ENCODE peak calls at places on chromosome 4, in seven cellular contexts. M is transverse colon, G is heart right ventricle, H is lung, J is A549, B is left ventricle myocardium inferior, A is upper lobe of right lung. R is an unnamed sample. For H3K9me3 and H3K4me1, the result is how much of the 10 kb centered on the place peaks cover.

GRCh38 chr4:184937745-184938144 is 80.5 kb upstream of the HELT start:
- DNase-seq in J (no peak), G (no peak), B (no peak), H (no peak), A (no peak), M (peak), R (no peak)

GRCh38 chr4:138181288-138181687 is 60.9 kb downstream of the SLC7A11 start:
- DNase-seq in J (no peak), H (no peak), B (peak), A (no peak), G (no peak), M (no peak), R (no peak)

GRCh38 chr4:130568746-130569145 is 1472.8 kb downstream of the C4orf33 start:
- DNase-seq in J (no peak), G (no peak), H (no peak), A (no peak), B (no peak), M (no peak), R (no peak)

GRCh38 chr4:80099671-80100070 is 26.6 kb upstream of the ANTXR2 start:
- DNase-seq in A (no peak), J (no peak), G (no peak), M (no peak), B (no peak), H (no peak), R (no peak)

GRCh38 chr4:121353213-121353612 is 27.6 kb downstream of the QRFPR start:
- DNase-seq in M (no peak), H (no peak), G (no peak), A (no peak), B (no peak), J (no peak), R (no peak)

GRCh38 chr4:65381648-65382047 is 288.6 kb downstream of the EPHA5 start:
- DNase-seq in G (no peak), J (no peak), H (no peak), A (no peak), B (no peak), M (no peak), R (no peak)

GRCh38 chr4:100907465-100908454 is 389.9 kb upstream of the EMCN start:
- DNase-seq in B (no peak), M (no peak), J (peak), A (no peak), H (no peak), G (no peak), R (no peak)

GRCh38 chr4:5711479-5712184 is 631 bp downstream of the EVC start:
- DNase-seq in J (peak), G (no peak), H (no peak), A (peak), M (no peak), B (peak), R (peak)

GRCh38 chr4:18322111-18322510 is 300.6 kb upstream of the LCORL start:
- DNase-seq in H (no peak), A (no peak), M (no peak), G (no peak), J (no peak), B (no peak), R (no peak)

GRCh38 chr4:66741081-66741480 is 804.2 kb downstream of the CENPC start:
- DNase-seq in A (no peak), G (no peak), M (no peak), B (no peak), J (no peak), H (no peak), R (no peak)

GRCh38 chr4:136873555-136873954 is 658.7 kb downstream of the PCDH18 start:
- DNase-seq in G (no peak), M (no peak), H (no peak), B (no peak), J (no peak), A (no peak), R (no peak)

GRCh38 chr4:26085581-26085980 is 171.6 kb downstream of the SMIM20 start:
- DNase-seq in G (no peak), A (no peak), H (no peak), M (no peak), J (no peak), B (no peak), R (no peak)

GRCh38 chr4:110503588-110504435 is 27.9 kb downstream of the ENPEP start:
- DNase-seq in J (no peak), G (no peak), B (peak), M (no peak), H (no peak), A (no peak), R (peak)

GRCh38 chr4:31343058-31343457 is 622.9 kb downstream of the PCDH7 start:
- DNase-seq in M (no peak), G (no peak), J (no peak), B (no peak), A (no peak), H (no peak), R (no peak)

GRCh38 chr4:112853662-112854256 is 195.7 kb upstream of the ANK2 start:
- DNase-seq in M (no peak), A (no peak), G (no peak), J (no peak), H (no peak), B (no peak), R (no peak)

GRCh38 chr4:174578366-174578765 is 56.1 kb upstream of the HPGD start:
- DNase-seq in J (no peak), H (no peak), M (no peak), B (no peak), A (no peak), G (no peak), R (no peak)

GRCh38 chr4:8468746-8469535 is 28.4 kb downstream of the TRMT44 start:
- DNase-seq in J (peak), M (peak), A (peak), H (peak), B (peak), G (peak), R (peak)

GRCh38 chr4:21474195-21474594 is 474.4 kb downstream of the KCNIP4 start:
- DNase-seq in G (no peak), H (no peak), B (no peak), J (no peak), A (no peak), M (no peak), R (no peak)

GRCh38 chr4:21467551-21467950 is 481.0 kb downstream of the KCNIP4 start:
- DNase-seq in M (no peak), B (no peak), A (no peak), H (no peak), G (no peak), J (no peak), R (no peak)

GRCh38 chr4:21470531-21470930 is 478.0 kb downstream of the KCNIP4 start:
- DNase-seq in B (no peak), H (no peak), M (no peak), A (no peak), G (peak), J (no peak), R (no peak)

GRCh38 chr4:21469438-21470032 is 479.0 kb downstream of the KCNIP4 start:
- DNase-seq in H (no peak), G (no peak), B (no peak), M (no peak), J (no peak), A (no peak), R (no peak)
- TF ChIP-seq CTCF in H (no peak), G (peak), B (peak), M (peak), J (no peak), A (peak), R (peak)

DNA sequence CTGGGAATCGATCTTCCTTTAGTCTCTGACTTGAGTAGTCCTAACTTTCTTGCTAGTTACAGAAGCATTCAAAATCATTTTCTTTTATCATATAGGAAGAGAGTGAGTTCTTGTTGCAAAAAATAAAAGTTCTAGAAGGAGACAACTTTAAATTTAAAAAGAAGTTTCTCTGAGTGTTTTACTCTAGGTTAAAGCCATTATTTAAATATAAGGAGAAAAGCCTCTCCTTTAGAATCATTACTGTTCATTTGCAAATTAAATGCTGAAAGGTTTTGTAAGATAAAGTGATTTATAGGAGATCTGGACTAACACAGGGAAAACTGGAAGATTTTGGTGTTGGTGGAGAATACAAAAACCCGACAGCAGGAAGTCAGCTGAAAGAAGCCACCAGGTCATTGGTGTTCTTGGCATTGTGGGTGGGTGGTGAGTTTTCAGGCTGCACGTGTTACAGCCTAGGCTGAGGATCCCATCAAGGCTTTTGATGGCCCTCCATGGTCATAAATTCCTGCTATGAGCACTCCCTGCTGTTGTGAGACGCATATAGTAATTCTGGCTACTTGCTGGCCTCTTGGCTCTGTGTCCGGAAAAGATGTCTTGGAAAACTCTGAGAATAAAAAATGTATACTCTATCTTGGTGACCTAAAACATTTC is 81.6 kb downstream of the GPAT3 start:
- DNase-seq in B (no peak), J (no peak), A (no peak), H (no peak), G (no peak), M (no peak), R (no peak)
- H3K9me3 ChIP-seq in B (under half), J (under half), A (under half), H (under half), G (under half), M (under half), R (under half)

GRCh38 chr4:88021824-88022223 is 14.4 kb downstream of the PKD2 start:
- DNase-seq in M (no peak), B (no peak), J (no peak), A (no peak), G (no peak), H (no peak), R (no peak)

GRCh38 chr4:88018471-88018870 is 11.0 kb downstream of the PKD2 start:
- DNase-seq in A (no peak), G (peak), J (no peak), B (no peak), M (no peak), H (no peak), R (no peak)

GRCh38 chr4:88015659-88016295 is 8.3 kb downstream of the PKD2 start:
- DNase-seq in B (no peak), H (no peak), G (no peak), M (no peak), J (no peak), A (no peak), R (no peak)

GRCh38 chr4:88014506-88014905 is 7.1 kb downstream of the PKD2 start:
- DNase-seq in A (no peak), H (no peak), B (no peak), M (no peak), G (no peak), J (no peak), R (no peak)

GRCh38 chr4:88017516-88018302 is 10.3 kb downstream of the PKD2 start:
- DNase-seq in B (no peak), M (no peak), G (peak), J (peak), H (no peak), A (no peak), R (no peak)
- H3K4me1 ChIP-seq in B (half or more), M (under half), G (half or more), J (half or more), H (under half), A (under half), R (under half)

GRCh38 chr4:3145251-3145908 is 70.9 kb downstream of the HTT start:
- DNase-seq in H (no peak), J (no peak), A (no peak), G (no peak), B (no peak), M (no peak), R (no peak)
- TF ChIP-seq CTCF in H (no peak), J (peak), A (no peak), G (no peak), B (peak), M (no peak), R (peak)